ENCODE peak calls at places on chromosomes 3 and 15, in five cellular contexts. R is ovary, Y is AG09319, P is brain microvascular endothelial cell, J is fibroblast of the aortic adventitia. V is an unnamed sample.

GRCh38 chr3:23764407-23764806 is 41.3 kb upstream of the UBE2E1 start:
- DNase-seq in J (no peak), P (no peak), R (no peak), Y (no peak), V (no peak)

GRCh38 chr3:69444980-69445379 is 59.1 kb upstream of the FRMD4B start:
- DNase-seq in Y (no peak), P (no peak), J (peak), R (no peak), V (no peak)

GRCh38 chr3:61522629-61523028 is 38.7 kb upstream of the PTPRG start:
- DNase-seq in R (no peak), P (no peak), J (no peak), Y (no peak), V (no peak)

GRCh38 chr15:89559865-89560264 is 15.4 kb upstream of the TICRR start:
- DNase-seq in Y (no peak), R (no peak), J (no peak), P (no peak), V (no peak)

GRCh38 chr15:82585072-82585471 is 44.8 kb upstream of the RPS17 start:
- DNase-seq in R (no peak), J (peak), Y (no peak), P (peak), V (no peak)

GRCh38 chr3:110932515-110933095 is 139.0 kb upstream of the NECTIN3 start:
- DNase-seq in R (no peak), P (peak), Y (peak), J (no peak), V (no peak)

GRCh38 chr15:85706779-85707518 is 87.8 kb downstream of the KLHL25 start:
- DNase-seq in Y (no peak), R (peak), J (peak), P (peak), V (no peak)

GRCh38 chr3:73214846-73215245 is 153.4 kb downstream of the EBLN2 start:
- DNase-seq in P (no peak), J (peak), R (no peak), Y (no peak), V (no peak)

GRCh38 chr3:32303051-32303786 is 64.7 kb downstream of the CMTM8 start:
- DNase-seq in Y (no peak), R (no peak), P (no peak), J (peak), V (no peak)

GRCh38 chr3:194046995-194047681 is 88.8 kb upstream of the HES1 start:
- DNase-seq in Y (no peak), J (no peak), R (no peak), P (no peak), V (no peak)

GRCh38 chr3:127535901-127536817 is 54.4 kb downstream of the TPRA1 start:
- DNase-seq in J (no peak), R (no peak), P (no peak), Y (no peak), V (no peak)

GRCh38 chr15:26201177-26201858 is 338.2 kb upstream of the ATP10A start:
- DNase-seq in J (no peak), P (no peak), R (no peak), Y (no peak), V (no peak)

GRCh38 chr3:53744351-53744750 is 101.9 kb downstream of the CHDH start:
- DNase-seq in Y (no peak), P (no peak), R (no peak), J (no peak), V (no peak)

GRCh38 chr3:122366379-122366749 is 16.7 kb downstream of the MIX23 start:
- DNase-seq in J (no peak), P (no peak), R (no peak), Y (no peak), V (no peak)

GRCh38 chr15:74208496-74208895 is 5.9 kb upstream of the STRA6 start:
- DNase-seq in R (no peak), J (no peak), Y (no peak), P (no peak), V (no peak)

GRCh38 chr3:183114374-183114773 is 15.1 kb upstream of the MCCC1 start:
- DNase-seq in J (no peak), R (no peak), Y (no peak), P (no peak), V (no peak)

GRCh38 chr3:39819517-39820298 is 10.3 kb downstream of the MYRIP start:
- DNase-seq in Y (no peak), J (no peak), P (no peak), R (no peak), V (no peak)

GRCh38 chr3:8739757-8740508 is 6.3 kb downstream of the CAV3 start:
- DNase-seq in R (no peak), Y (no peak), P (peak), J (peak), V (no peak)

GRCh38 chr3:127043041-127043641 is 60.2 kb downstream of the PLXNA1 start:
- DNase-seq in J (peak), Y (no peak), P (no peak), R (no peak), V (no peak)

GRCh38 chr3:31468433-31468832 is 64.3 kb upstream of the STT3B start:
- DNase-seq in J (no peak), Y (no peak), R (no peak), P (no peak), V (no peak)

GRCh38 chr15:58495836-58496501 is 64.2 kb downstream of the LIPC start:
- DNase-seq in R (no peak), P (no peak), J (no peak), Y (no peak), V (no peak)

GRCh38 chr3:52210037-52210436 is 12.1 kb downstream of the ALAS1 start:
- DNase-seq in R (no peak), J (no peak), P (no peak), Y (no peak), V (no peak)

GRCh38 chr3:182710557-182711157 is 82.6 kb upstream of the ATP11B start:
- DNase-seq in R (no peak), Y (no peak), P (no peak), J (peak), V (no peak)

GRCh38 chr3:149936812-149937230 is 33.9 kb downstream of the PFN2 start:
- DNase-seq in Y (peak), J (peak), R (no peak), P (peak), V (no peak)

GRCh38 chr3:10047876-10048275 is 21.6 kb downstream of the FANCD2 start:
- DNase-seq in Y (no peak), J (peak), R (no peak), P (no peak), V (no peak)

GRCh38 chr3:190192087-190192486 is 71.4 kb upstream of the P3H2 start:
- DNase-seq in P (no peak), J (no peak), R (no peak), Y (no peak), V (no peak)

GRCh38 chr3:139506792-139507191 is 30.5 kb upstream of the RBP2 start:
- DNase-seq in J (no peak), Y (no peak), P (no peak), R (no peak), V (no peak)

GRCh38 chr3:42652611-42653302 is 740 bp upstream of the ZBTB47 start:
- DNase-seq in R (peak), P (peak), Y (no peak), J (peak), V (no peak)

GRCh38 chr3:3196148-3196861 is 16.8 kb upstream of the CRBN start:
- DNase-seq in J (no peak), Y (no peak), P (peak), R (no peak), V (no peak)

GRCh38 chr3:139906441-139906840 is 28.5 kb upstream of the CLSTN2 start:
- DNase-seq in R (no peak), P (peak), J (peak), Y (no peak), V (no peak)

GRCh38 chr3:111936967-111937366 is 41.9 kb upstream of the ABHD10 start:
- DNase-seq in Y (no peak), J (no peak), R (no peak), P (no peak), V (no peak)

GRCh38 chr3:11551019-11551418 is 92.7 kb downstream of the VGLL4 start:
- DNase-seq in Y (no peak), P (no peak), R (no peak), J (no peak), V (no peak)

GRCh38 chr3:127200086-127200691 is 7.3 kb downstream of the PRR23E start:
- DNase-seq in P (no peak), J (no peak), R (no peak), Y (no peak), V (no peak)

GRCh38 chr3:182436547-182436946 is 356.8 kb upstream of the ATP11B start:
- DNase-seq in R (no peak), J (no peak), P (no peak), Y (no peak), V (no peak)

GRCh38 chr3:173826416-173826815 is 428.9 kb downstream of the NLGN1 start:
- DNase-seq in P (no peak), R (no peak), Y (no peak), J (no peak), V (no peak)

GRCh38 chr15:40743921-40744809 is 10.9 kb downstream of the RMDN3 start:
- DNase-seq in Y (no peak), R (no peak), J (peak), P (peak), V (no peak)

GRCh38 chr3:97958796-97959195 is 13.4 kb downstream of the RIOX2 start:
- DNase-seq in Y (no peak), P (peak), J (no peak), R (no peak), V (no peak)

GRCh38 chr3:115598216-115598615 is 25.1 kb upstream of the GAP43 start:
- DNase-seq in Y (no peak), P (no peak), R (no peak), J (no peak), V (no peak)

GRCh38 chr15:42576040-42576594 is 711 bp downstream of the STARD9 start:
- DNase-seq in J (no peak), Y (no peak), R (no peak), P (no peak), V (no peak)

DNA sequence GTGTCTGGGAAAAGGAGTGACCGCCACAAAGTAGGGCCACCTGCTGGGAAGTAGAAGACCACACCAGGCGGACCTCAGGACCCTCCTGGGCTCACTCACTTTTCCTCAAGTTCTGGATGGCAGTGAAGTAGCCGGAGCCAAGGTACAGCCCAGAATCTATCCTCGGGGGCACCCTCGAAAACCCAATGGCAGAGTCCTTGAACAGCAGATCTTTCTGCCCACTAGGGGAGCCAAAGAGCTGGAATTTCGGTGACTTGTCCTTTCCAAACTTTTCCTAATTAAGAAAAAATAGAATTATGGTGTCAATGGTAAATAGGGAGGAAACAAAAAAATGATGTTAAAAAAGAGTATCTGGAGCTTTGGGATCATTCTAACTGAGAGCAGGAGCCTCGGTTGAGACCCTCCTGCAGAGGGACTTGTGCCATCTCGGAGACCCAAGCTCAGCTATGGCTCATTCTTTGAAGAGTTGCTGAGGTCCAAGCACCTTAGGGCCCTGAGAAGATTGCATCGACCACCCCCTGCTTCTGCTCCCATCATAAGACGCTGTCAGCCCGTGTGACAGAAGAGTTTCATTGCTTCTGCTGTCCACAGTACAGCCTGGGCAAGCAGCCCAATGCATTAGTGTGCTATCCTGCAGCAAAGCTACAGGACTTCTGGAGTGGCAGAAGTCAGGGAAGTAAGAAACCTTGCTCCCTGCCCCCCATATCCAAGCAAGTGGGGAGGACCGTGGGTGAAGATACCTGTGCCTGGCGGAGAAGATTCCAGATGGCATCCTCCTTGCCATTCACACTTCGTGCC is 14.8 kb downstream of the LTF start:
- DNase-seq in R (no peak), P (no peak), J (peak), Y (no peak), V (no peak)
- TF ChIP-seq CTCF in R (no peak), P (peak), J (peak), Y (peak), V (peak)

DNA sequence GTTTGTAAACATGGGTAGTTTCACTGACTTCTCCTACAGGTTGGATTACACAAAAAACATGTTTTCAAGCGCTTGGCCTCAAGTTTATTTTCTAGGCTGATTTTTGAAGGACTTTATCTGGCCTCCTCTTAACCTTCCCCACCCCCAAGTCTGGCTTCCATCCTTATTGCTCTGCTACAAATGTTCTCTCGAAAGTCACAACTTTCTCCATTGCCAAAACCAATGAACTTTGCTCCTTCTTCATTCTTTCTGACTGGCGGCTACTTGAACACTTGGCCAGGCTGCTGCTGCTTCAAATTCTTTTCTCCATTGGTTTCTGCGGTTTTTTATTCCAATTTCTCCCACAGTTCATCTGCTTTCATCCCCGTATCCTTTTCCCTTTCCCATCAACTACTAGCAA is 106.6 kb downstream of the TOP2B start:
- DNase-seq in R (peak), P (peak), J (peak), Y (no peak), V (no peak)
- TF ChIP-seq CTCF in R (no peak), P (no peak), J (no peak), Y (no peak), V (no peak)

GRCh38 chr3:49534581-49535495 is 19.4 kb upstream of the BSN start:
- DNase-seq in Y (no peak), J (no peak), P (no peak), R (peak), V (no peak)

GRCh38 chr3:49535971-49536874 is 18.1 kb upstream of the BSN start:
- DNase-seq in J (no peak), P (no peak), Y (no peak), R (no peak), V (no peak)

GRCh38 chr3:49533786-49534519 is 20.3 kb upstream of the BSN start:
- DNase-seq in J (no peak), R (peak), P (no peak), Y (no peak), V (no peak)

GRCh38 chr3:49536875-49537533 is 17.3 kb upstream of the BSN start:
- DNase-seq in Y (no peak), P (no peak), J (no peak), R (no peak), V (no peak)

DNA sequence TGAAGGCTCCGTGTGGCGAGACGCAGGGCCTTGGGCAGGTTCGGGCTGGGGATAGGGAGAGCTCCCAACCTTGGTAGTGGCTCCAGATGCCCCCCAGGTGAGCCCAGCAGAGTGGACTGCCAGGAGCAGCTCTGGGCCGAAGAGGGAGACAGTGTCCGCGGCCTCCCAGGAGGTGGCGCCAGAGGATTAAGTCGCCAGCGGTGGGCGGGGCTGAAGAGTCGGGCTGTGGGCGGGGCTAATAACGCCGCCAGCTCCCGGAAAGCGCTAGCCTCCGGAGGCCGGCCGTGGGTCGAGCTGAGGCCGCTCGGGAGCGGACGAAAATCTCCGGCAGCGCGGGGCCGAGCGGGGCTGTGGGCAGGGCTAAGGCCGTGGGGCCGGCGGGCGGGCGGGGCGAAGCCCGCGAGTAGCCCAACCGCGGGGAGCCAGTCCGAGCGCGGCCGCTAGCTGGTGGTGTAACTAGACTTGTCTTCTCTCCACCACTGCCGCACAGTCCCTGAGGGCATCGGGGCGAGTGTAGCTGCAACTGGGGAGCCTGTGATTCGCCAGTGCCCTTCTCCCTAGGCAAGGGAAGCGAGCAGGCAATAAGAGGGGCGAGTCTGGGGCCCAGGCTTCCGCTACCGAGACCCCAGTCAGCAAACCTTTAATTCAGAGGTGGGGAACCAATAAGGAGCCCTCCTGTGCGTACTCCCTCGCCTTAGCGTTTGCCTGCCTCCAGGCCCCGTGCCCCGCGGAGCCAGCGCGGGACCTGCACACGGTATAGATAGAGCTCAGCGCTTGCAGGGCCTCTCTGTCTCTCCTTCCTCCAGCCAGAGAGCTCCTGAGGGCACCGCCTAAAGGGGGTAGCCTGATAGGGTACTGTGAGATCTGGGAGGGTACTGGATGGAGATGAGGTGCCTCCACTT is 14.4 kb upstream of the BSN start:
- DNase-seq in P (peak), J (peak), R (peak), Y (peak), V (peak)
- TF ChIP-seq CTCF in P (peak), J (peak), R (peak), Y (peak), V (peak)

DNA sequence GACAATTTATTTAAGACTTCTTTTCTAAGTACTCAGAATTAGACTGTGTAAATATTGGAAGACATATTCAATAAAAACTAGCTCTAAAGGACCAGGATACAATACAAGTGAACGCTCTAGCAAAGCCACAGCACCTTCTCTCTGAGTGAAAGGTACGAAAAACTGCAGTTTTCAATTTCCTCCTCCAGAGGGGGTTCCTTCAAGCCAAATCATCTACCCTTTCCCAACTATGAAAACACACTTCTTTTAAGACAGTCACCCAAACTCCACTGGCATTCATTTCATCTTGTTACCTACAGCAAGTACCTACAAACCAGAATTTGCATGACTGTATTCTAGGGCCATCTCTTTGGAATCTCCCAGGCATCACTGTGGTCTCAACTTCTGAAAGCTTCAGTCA is 165.8 kb downstream of the ERC2 start:
- DNase-seq in P (no peak), Y (no peak), J (no peak), R (no peak), V (no peak)
- TF ChIP-seq CTCF in P (peak), Y (no peak), J (peak), R (no peak), V (peak)

GRCh38 chr15:51765751-51766150 is 14.4 kb downstream of the TMOD2 start:
- DNase-seq in Y (no peak), J (no peak), P (no peak), R (no peak), V (no peak)

GRCh38 chr15:51771773-51772172 is 20.4 kb downstream of the TMOD2 start:
- DNase-seq in Y (no peak), R (no peak), J (no peak), P (no peak), V (no peak)

GRCh38 chr15:51775967-51776816 is 24.8 kb downstream of the TMOD2 start:
- DNase-seq in P (peak), R (peak), Y (no peak), J (peak), V (no peak)

GRCh38 chr15:51768018-51768417 is 16.6 kb downstream of the TMOD2 start:
- DNase-seq in P (no peak), R (no peak), J (no peak), Y (no peak), V (no peak)

DNA sequence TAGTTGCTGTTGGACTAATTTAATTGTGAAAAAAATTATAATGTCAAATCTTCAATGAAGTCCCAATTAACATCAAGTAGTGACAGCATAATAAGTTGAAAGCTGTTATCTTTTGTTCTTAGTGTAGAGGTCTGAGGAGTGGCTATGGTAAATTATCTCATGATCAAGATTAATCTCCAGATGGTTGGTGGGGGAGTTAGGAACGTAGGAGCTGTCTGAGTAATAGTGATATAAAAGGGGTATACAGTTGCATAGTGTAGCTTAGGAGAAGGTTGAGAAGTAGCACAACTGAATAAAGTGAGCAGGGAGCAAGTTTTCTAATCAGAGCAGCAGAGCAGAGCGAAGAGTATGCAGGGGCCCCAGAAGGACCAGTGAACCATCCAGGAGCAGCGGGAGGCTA is 19.5 kb downstream of the TMOD2 start:
- DNase-seq in J (no peak), R (no peak), Y (no peak), P (no peak), V (no peak)
- TF ChIP-seq CTCF in J (no peak), R (no peak), Y (no peak), P (no peak), V (no peak)

V was measured in type B pancreatic cell.